ENCODE peak calls at places on chromosomes 6 and 20, in nine cellular contexts. M is ovary, N is tibial nerve, I is SK-N-SH, X is GM12878, Q is HepG2, K is upper lobe of left lung, T is H1, C is suprapubic skin. B is an unnamed sample. For H3K27me3, the result is how much of the 10 kb centered on the place peaks cover.

GRCh38 chr6:39365281-39366074 is 43.0 kb upstream of the KCNK16 start:
- DNase-seq in M (no peak), N (no peak), I (no peak), X (no peak), Q (no peak), K (peak), T (no peak), C (no peak), B (no peak)

GRCh38 chr6:24924956-24925355 is 10.8 kb downstream of the RIPOR2 start:
- DNase-seq in M (no peak), N (no peak), I (no peak), X (no peak), Q (no peak), K (no peak), T (no peak), C (no peak), B (no peak)

GRCh38 chr6:39686980-39687379 is 38.2 kb downstream of the KIF6 start:
- DNase-seq in M (no peak), N (peak), I (no peak), X (no peak), Q (no peak), K (no peak), T (no peak), C (no peak), B (no peak)

GRCh38 chr20:3580412-3580811 is 82.8 kb downstream of the GFRA4 start:
- DNase-seq in M (no peak), N (no peak), I (no peak), X (no peak), Q (no peak), K (no peak), T (no peak), C (no peak), B (no peak)

GRCh38 chr6:38773338-38773737 is 58.2 kb downstream of the DNAH8 start:
- DNase-seq in M (no peak), N (no peak), I (no peak), X (no peak), Q (peak), K (no peak), T (no peak), C (no peak), B (no peak)

GRCh38 chr20:34703573-34704176 is 469 bp upstream of the TP53INP2 start:
- DNase-seq in M (peak), N (no peak), I (peak), X (no peak), Q (peak), K (no peak), T (no peak), C (peak), B (peak)

GRCh38 chr6:166715065-166715464 is 88.0 kb upstream of the RPS6KA2 start:
- DNase-seq in M (no peak), N (no peak), I (no peak), X (no peak), Q (no peak), K (no peak), T (no peak), C (no peak), B (no peak)

GRCh38 chr20:7744411-7744810 is 195.8 kb downstream of the HAO1 start:
- DNase-seq in M (no peak), N (no peak), I (no peak), X (no peak), Q (no peak), K (no peak), T (no peak), C (no peak), B (no peak)

GRCh38 chr20:22529150-22530019 is 55.0 kb downstream of the FOXA2 start:
- DNase-seq in M (no peak), N (no peak), I (no peak), X (no peak), Q (no peak), K (no peak), T (no peak), C (no peak), B (no peak)

GRCh38 chr6:108463789-108464188 is 96.9 kb upstream of the FOXO3 start:
- DNase-seq in M (no peak), N (no peak), I (no peak), X (no peak), Q (no peak), K (no peak), T (no peak), C (no peak), B (no peak)

GRCh38 chr6:136633355-136633754 is 83.1 kb upstream of the MAP7 start:
- DNase-seq in M (no peak), N (no peak), I (no peak), X (no peak), Q (no peak), K (no peak), T (no peak), C (no peak), B (no peak)

GRCh38 chr20:38113401-38114325 is 51.4 kb downstream of the TGM2 start:
- DNase-seq in M (no peak), N (no peak), I (no peak), X (no peak), Q (peak), K (no peak), T (peak), C (no peak), B (no peak)

GRCh38 chr6:91243436-91243835 is 656.6 kb upstream of the MAP3K7 start:
- DNase-seq in M (no peak), N (no peak), I (no peak), X (no peak), Q (no peak), K (no peak), T (no peak), C (no peak), B (no peak)

GRCh38 chr20:43238833-43239232 is 49.1 kb upstream of the PTPRT start:
- DNase-seq in M (no peak), N (no peak), I (peak), X (no peak), Q (no peak), K (no peak), T (no peak), C (no peak), B (no peak)

GRCh38 chr6:144909753-144910280 is 624.7 kb downstream of the UTRN start:
- DNase-seq in M (no peak), N (no peak), I (no peak), X (no peak), Q (no peak), K (no peak), T (no peak), C (no peak), B (no peak)

GRCh38 chr6:100892693-100893092 is 11.6 kb upstream of the ASCC3 start:
- DNase-seq in M (no peak), N (no peak), I (peak), X (no peak), Q (no peak), K (peak), T (no peak), C (no peak), B (no peak)

GRCh38 chr6:23532227-23532626 is 593.8 kb upstream of the NRSN1 start:
- DNase-seq in M (no peak), N (no peak), I (no peak), X (no peak), Q (no peak), K (no peak), T (no peak), C (no peak), B (no peak)

GRCh38 chr6:90369024-90369519 is 72.4 kb upstream of the BACH2 start:
- DNase-seq in M (peak), N (peak), I (no peak), X (peak), Q (peak), K (no peak), T (peak), C (peak), B (peak)

GRCh38 chr6:66421570-66421969 is 714.5 kb upstream of the EYS start:
- DNase-seq in M (no peak), N (no peak), I (no peak), X (no peak), Q (peak), K (no peak), T (no peak), C (no peak), B (no peak)

GRCh38 chr6:168011291-168011690 is 13.8 kb downstream of the KIF25 start:
- DNase-seq in M (no peak), N (no peak), I (no peak), X (no peak), Q (no peak), K (no peak), T (no peak), C (no peak), B (no peak)

GRCh38 chr6:11953641-11954040 is 58.5 kb upstream of the HIVEP1 start:
- DNase-seq in M (no peak), N (no peak), I (no peak), X (no peak), Q (no peak), K (no peak), T (no peak), C (no peak), B (no peak)

GRCh38 chr6:16723833-16724232 is 37.4 kb downstream of the ATXN1 start:
- DNase-seq in M (no peak), N (no peak), I (no peak), X (no peak), Q (peak), K (no peak), T (peak), C (no peak), B (no peak)

GRCh38 chr6:51846531-51846930 is 240.9 kb downstream of the PKHD1 start:
- DNase-seq in M (no peak), N (no peak), I (peak), X (no peak), Q (no peak), K (no peak), T (no peak), C (no peak), B (no peak)

GRCh38 chr6:104789770-104790190 is 69.9 kb downstream of the HACE1 start:
- DNase-seq in M (no peak), N (no peak), I (no peak), X (no peak), Q (peak), K (no peak), T (no peak), C (no peak), B (no peak)

GRCh38 chr6:20877008-20877937 is 343.0 kb downstream of the CDKAL1 start:
- DNase-seq in M (peak), N (no peak), I (no peak), X (peak), Q (peak), K (no peak), T (no peak), C (peak), B (peak)

GRCh38 chr6:99349620-99350141 is at the start of gene FAXC:
- DNase-seq in M (peak), N (no peak), I (peak), X (no peak), Q (peak), K (peak), T (no peak), C (no peak), B (peak)

GRCh38 chr6:25485820-25486559 is 166.0 kb upstream of the SCGN start:
- DNase-seq in M (peak), N (no peak), I (peak), X (no peak), Q (no peak), K (no peak), T (no peak), C (no peak), B (peak)

GRCh38 chr6:84773431-84774173 is 9.2 kb upstream of the TBX18 start:
- DNase-seq in M (no peak), N (peak), I (peak), X (no peak), Q (no peak), K (peak), T (no peak), C (no peak), B (no peak)

GRCh38 chr20:25274891-25275812 is 27.3 kb downstream of the PYGB start:
- DNase-seq in M (no peak), N (peak), I (no peak), X (no peak), Q (no peak), K (peak), T (no peak), C (peak), B (peak)

GRCh38 chr20:44471481-44471882 is 4.2 kb upstream of the TTPAL start:
- DNase-seq in M (no peak), N (no peak), I (peak), X (no peak), Q (peak), K (no peak), T (no peak), C (no peak), B (no peak)

GRCh38 chr6:33993091-33993490 is 152.8 kb downstream of the GRM4 start:
- DNase-seq in M (no peak), N (no peak), I (peak), X (no peak), Q (no peak), K (no peak), T (no peak), C (peak), B (no peak)

GRCh38 chr6:33993653-33994052 is 152.2 kb downstream of the GRM4 start:
- DNase-seq in M (no peak), N (no peak), I (peak), X (no peak), Q (no peak), K (no peak), T (no peak), C (peak), B (no peak)

GRCh38 chr6:33990061-33990541 is 155.8 kb downstream of the GRM4 start:
- DNase-seq in M (no peak), N (no peak), I (peak), X (no peak), Q (no peak), K (no peak), T (no peak), C (peak), B (no peak)

GRCh38 chr6:33991610-33992009 is 154.3 kb downstream of the GRM4 start:
- DNase-seq in M (no peak), N (no peak), I (no peak), X (no peak), Q (no peak), K (no peak), T (no peak), C (no peak), B (no peak)

DNA sequence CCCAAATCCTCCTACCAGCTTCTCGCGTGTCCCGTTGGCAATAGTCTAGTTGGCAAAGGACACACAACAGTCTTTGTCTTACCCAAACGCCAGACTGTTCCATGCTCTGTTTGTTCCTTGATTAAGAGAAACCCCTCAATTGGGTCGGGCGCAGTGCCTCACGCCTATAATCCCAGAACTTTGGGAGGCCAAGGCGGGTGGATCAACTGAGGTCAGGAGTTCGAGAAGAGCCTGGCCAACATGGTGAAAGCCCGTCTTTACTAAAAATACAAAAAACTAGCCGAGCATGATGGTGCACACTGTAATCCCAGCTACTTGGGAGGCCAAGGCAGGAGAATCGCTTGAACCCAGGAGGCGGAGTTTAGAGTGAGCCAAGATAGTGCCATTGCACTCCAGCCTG is 153.7 kb downstream of the GRM4 start:
- DNase-seq in M (no peak), N (no peak), I (no peak), X (no peak), Q (no peak), K (no peak), T (no peak), C (peak), B (no peak)
- H3K27me3 ChIP-seq in M (under half), N (under half), I (under half), X (under half), Q (half or more), K (under half), T (under half), C (under half), B (under half)

GRCh38 chr6:45961125-45961524 is 54.5 kb downstream of the CLIC5 start:
- DNase-seq in M (no peak), N (no peak), I (no peak), X (no peak), Q (no peak), K (no peak), T (no peak), C (no peak), B (no peak)
- TF ChIP-seq EP300 in M (no peak), N (no peak), I (no peak), X (no peak), Q (no peak), K (no peak), T (no peak), C (no peak), B (no peak)

GRCh38 chr20:18057106-18057993 is at the start of gene OVOL2:
- DNase-seq in M (no peak), N (no peak), I (peak), X (no peak), Q (no peak), K (peak), T (no peak), C (peak), B (no peak)
- H3K27me3 ChIP-seq in M (under half), N (half or more), I (half or more), X (under half), Q (half or more), K (under half), T (under half), C (half or more), B (under half)

GRCh38 chr20:32697608-32698007 is 23.9 kb upstream of the C20orf203 start:
- DNase-seq in M (no peak), N (no peak), I (no peak), X (no peak), Q (no peak), K (no peak), T (no peak), C (no peak), B (no peak)
- TF ChIP-seq EP300 in M (no peak), N (no peak), I (no peak), X (no peak), Q (no peak), K (no peak), T (no peak), C (no peak), B (no peak)

GRCh38 chr6:153564803-153565202 is 433.7 kb upstream of the RGS17 start:
- DNase-seq in M (no peak), N (no peak), I (no peak), X (no peak), Q (no peak), K (no peak), T (no peak), C (no peak), B (no peak)
- H3K27me3 ChIP-seq in M (under half), N (under half), I (under half), X (under half), Q (under half), K (under half), T (under half), C (under half), B (under half)

GRCh38 chr6:35087361-35088280 is 53.5 kb downstream of the TCP11 start:
- DNase-seq in M (no peak), N (no peak), I (peak), X (no peak), Q (no peak), K (no peak), T (no peak), C (no peak), B (peak)
- TF ChIP-seq EP300 in M (no peak), N (no peak), I (no peak), X (no peak), Q (no peak), K (no peak), T (no peak), C (no peak), B (no peak)

GRCh38 chr6:47789553-47789952 is 7.7 kb downstream of the OPN5 start:
- DNase-seq in M (no peak), N (no peak), I (no peak), X (no peak), Q (no peak), K (no peak), T (no peak), C (no peak), B (no peak)

GRCh38 chr6:47788498-47788884 is 6.7 kb downstream of the OPN5 start:
- DNase-seq in M (no peak), N (no peak), I (no peak), X (no peak), Q (no peak), K (no peak), T (no peak), C (no peak), B (no peak)

GRCh38 chr6:47792216-47792733 is 10.4 kb downstream of the OPN5 start:
- DNase-seq in M (no peak), N (no peak), I (no peak), X (no peak), Q (no peak), K (no peak), T (no peak), C (no peak), B (no peak)

GRCh38 chr6:47785187-47785586 is 3.4 kb downstream of the OPN5 start:
- DNase-seq in M (no peak), N (no peak), I (no peak), X (no peak), Q (no peak), K (no peak), T (no peak), C (no peak), B (no peak)

DNA sequence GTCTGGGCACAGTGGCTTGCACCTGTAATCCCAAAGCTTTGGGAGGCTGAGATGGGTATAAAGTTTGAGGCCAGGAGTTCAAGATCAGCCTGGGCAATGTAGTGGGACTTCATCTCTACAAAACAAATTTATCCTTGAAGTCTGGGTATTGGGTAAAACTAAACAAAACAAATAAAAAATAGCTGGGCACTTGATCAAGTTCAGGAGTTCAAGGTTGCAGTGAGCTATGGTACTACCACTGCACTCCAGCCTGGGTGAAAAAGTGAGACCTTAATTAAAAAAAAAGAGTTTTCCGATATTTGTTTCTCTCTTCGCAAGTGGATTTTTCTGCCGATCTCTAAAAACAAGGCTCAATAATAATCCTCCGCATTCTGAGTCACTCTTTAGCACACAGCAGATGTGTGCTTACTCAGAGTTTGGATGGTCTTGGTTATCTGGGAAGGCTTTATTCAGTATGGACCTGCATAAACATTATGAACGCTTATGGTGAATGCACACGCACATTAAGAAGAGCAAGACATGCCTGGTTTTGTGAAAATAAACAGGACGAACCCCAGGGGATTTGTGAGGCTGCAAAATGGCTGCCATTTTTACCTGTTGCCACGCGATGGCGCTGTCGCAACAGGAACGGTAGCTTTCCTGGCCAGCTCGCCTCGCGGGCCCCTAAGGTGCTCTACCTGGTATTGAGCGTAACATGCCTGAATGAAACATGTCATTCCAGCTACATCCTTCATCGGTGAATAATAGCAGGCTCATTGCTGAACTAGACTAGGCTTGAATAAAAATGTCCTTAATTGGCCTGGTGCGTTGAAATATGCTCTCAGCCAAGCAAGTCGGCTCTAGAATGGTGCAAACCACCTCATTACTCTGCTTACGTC is 6.0 kb downstream of the OPN5 start:
- DNase-seq in M (peak), N (no peak), I (peak), X (no peak), Q (peak), K (peak), T (no peak), C (peak), B (peak)
- H3K27me3 ChIP-seq in M (under half), N (under half), I (under half), X (under half), Q (under half), K (under half), T (under half), C (under half), B (under half)

GRCh38 chr6:111894951-111895350 is 21.7 kb upstream of the FYN start:
- DNase-seq in M (no peak), N (no peak), I (no peak), X (no peak), Q (no peak), K (no peak), T (no peak), C (no peak), B (no peak)

GRCh38 chr6:111894272-111894671 is 21.0 kb upstream of the FYN start:
- DNase-seq in M (no peak), N (no peak), I (no peak), X (no peak), Q (no peak), K (no peak), T (no peak), C (no peak), B (no peak)

GRCh38 chr6:111899531-111899930 is 26.3 kb upstream of the FYN start:
- DNase-seq in M (no peak), N (no peak), I (no peak), X (no peak), Q (no peak), K (no peak), T (no peak), C (no peak), B (no peak)

GRCh38 chr6:111900731-111901130 is 27.5 kb upstream of the FYN start:
- DNase-seq in M (no peak), N (no peak), I (no peak), X (no peak), Q (no peak), K (no peak), T (no peak), C (no peak), B (no peak)

GRCh38 chr6:111898452-111898851 is 25.2 kb upstream of the FYN start:
- DNase-seq in M (no peak), N (no peak), I (no peak), X (no peak), Q (peak), K (no peak), T (no peak), C (no peak), B (no peak)
- TF ChIP-seq EP300 in M (no peak), N (no peak), I (no peak), X (no peak), Q (no peak), K (no peak), T (no peak), C (no peak), B (no peak)